ENCODE peak calls at places on chromosomes 6 and 20, in seven cellular contexts. L is NCI-H146; H is skeletal muscle cell; O is activated CD4-positive, alpha-beta T cell treated with anti-CD3 and anti-CD28 coated beads, Interleukin-2, amount 50 U/mL, for 4 hours; N is stimulated activated CD8-positive, alpha-beta memory T cell treated with anti-CD3 and anti-CD28 coated beads, Interleukin-7, amount 100 ng/mL, for 4 hours; W is A172; R is colonic mucosa. V is an unnamed sample.

GRCh38 chr6:96898241-96898851 is 655 bp upstream of the NDUFAF4 start:
- DNase-seq in L (peak; percentile 23), H (no peak), O (no peak), N (no peak), W (peak; percentile 4), R (no peak), V (peak; percentile 10)

GRCh38 chr6:155765275-155766194 is 309.9 kb upstream of the NOX3 start:
- DNase-seq in L (no peak), H (peak; percentile 31), O (no peak), N (no peak), W (peak; percentile 31), R (no peak), V (peak; percentile 59)

GRCh38 chr20:14334306-14334930 is 3.0 kb downstream of the FLRT3 start:
- DNase-seq in L (peak; percentile 91), H (peak; percentile 45), O (no peak), N (no peak), W (peak; percentile 45), R (no peak), V (no peak)

GRCh38 chr6:168035098-168035660 is 37.7 kb downstream of the KIF25 start:
- DNase-seq in L (no peak), H (peak; percentile 22), O (no peak), N (no peak), W (no peak), R (peak; percentile 35), V (no peak)

GRCh38 chr6:139982652-139983051 is 608.2 kb upstream of the CITED2 start:
- DNase-seq in L (peak; percentile 54), H (peak; percentile 82), O (no peak), N (no peak), W (no peak), R (no peak), V (peak; percentile 38)

GRCh38 chr20:63976980-63977391 is 2.5 kb downstream of the SAMD10 start:
- DNase-seq in L (no peak), H (no peak), O (no peak), N (no peak), W (no peak), R (no peak), V (no peak)

GRCh38 chr20:53567379-53567778 is 26.3 kb downstream of the ZNF217 start:
- DNase-seq in L (no peak), H (no peak), O (no peak), N (no peak), W (no peak), R (no peak), V (no peak)

GRCh38 chr6:11042750-11043551 is 1.2 kb downstream of the ELOVL2 start:
- DNase-seq in L (peak; percentile 62), H (no peak), O (no peak), N (no peak), W (peak; percentile 7), R (no peak), V (no peak)

GRCh38 chr20:35305682-35306556 is 13.7 kb upstream of the FAM83C start:
- DNase-seq in L (no peak), H (peak; percentile 99), O (peak; percentile 12), N (peak; percentile 25), W (peak; percentile 100), R (no peak), V (peak; percentile 99)

GRCh38 chr6:118774596-118774995 is 119.4 kb upstream of the ASF1A start:
- DNase-seq in L (no peak), H (peak; percentile 26), O (no peak), N (no peak), W (no peak), R (no peak), V (no peak)

GRCh38 chr6:43878823-43879495 is 108.9 kb downstream of the VEGFA start:
- DNase-seq in L (no peak), H (no peak), O (no peak), N (no peak), W (no peak), R (peak; percentile 34), V (no peak)

GRCh38 chr6:332671-333070 is 40.4 kb downstream of the DUSP22 start:
- DNase-seq in L (no peak), H (peak; percentile 85), O (no peak), N (no peak), W (no peak), R (no peak), V (no peak)

GRCh38 chr6:21342496-21342895 is 251.1 kb upstream of the SOX4 start:
- DNase-seq in L (no peak), H (no peak), O (no peak), N (no peak), W (no peak), R (no peak), V (no peak)

GRCh38 chr6:5878792-5879191 is 127.9 kb downstream of the NRN1 start:
- DNase-seq in L (no peak), H (no peak), O (no peak), N (no peak), W (no peak), R (peak; percentile 5), V (no peak)

GRCh38 chr6:41504526-41505021 is 41.6 kb upstream of the FOXP4 start:
- DNase-seq in L (peak; percentile 51), H (no peak), O (no peak), N (no peak), W (no peak), R (peak; percentile 34), V (no peak)

GRCh38 chr20:58577871-58578615 is 62.8 kb upstream of the APCDD1L start:
- DNase-seq in L (no peak), H (no peak), O (no peak), N (no peak), W (no peak), R (no peak), V (no peak)

GRCh38 chr6:160147146-160147536 is 25.5 kb downstream of the SLC22A1 start:
- DNase-seq in L (no peak), H (no peak), O (no peak), N (no peak), W (no peak), R (no peak), V (no peak)

GRCh38 chr6:93721386-93722048 is 302.2 kb upstream of the EPHA7 start:
- DNase-seq in L (peak; percentile 86), H (peak; percentile 7), O (no peak), N (no peak), W (peak; percentile 46), R (no peak), V (no peak)

GRCh38 chr6:135230702-135231468 is 49.8 kb downstream of the MYB start:
- DNase-seq in L (no peak), H (no peak), O (no peak), N (no peak), W (no peak), R (no peak), V (no peak)

GRCh38 chr20:25860531-25861150 is 164.0 kb upstream of the ZNF337 start:
- DNase-seq in L (no peak), H (no peak), O (no peak), N (no peak), W (no peak), R (no peak), V (no peak)

GRCh38 chr6:84002226-84002625 is 31.3 kb upstream of the MRAP2 start:
- DNase-seq in L (no peak), H (no peak), O (no peak), N (no peak), W (no peak), R (no peak), V (no peak)

GRCh38 chr6:29651413-29652197 is 5.3 kb upstream of the MOG start:
- DNase-seq in L (peak; percentile 44), H (no peak), O (no peak), N (no peak), W (no peak), R (no peak), V (no peak)

GRCh38 chr6:109048670-109049415 is 45.8 kb downstream of the SESN1 start:
- DNase-seq in L (no peak), H (no peak), O (no peak), N (no peak), W (no peak), R (no peak), V (no peak)

GRCh38 chr20:6058684-6059295 is 4.9 kb upstream of the LRRN4 start:
- DNase-seq in L (peak; percentile 98), H (no peak), O (no peak), N (no peak), W (no peak), R (no peak), V (no peak)

GRCh38 chr20:52484438-52484837 is 292.9 kb upstream of the ZFP64 start:
- DNase-seq in L (no peak), H (peak; percentile 14), O (no peak), N (no peak), W (peak; percentile 91), R (no peak), V (peak; percentile 82)

GRCh38 chr20:3093861-3094361 is 9.4 kb upstream of the AVP start:
- DNase-seq in L (no peak), H (no peak), O (no peak), N (no peak), W (no peak), R (no peak), V (no peak)

GRCh38 chr6:45187841-45188240 is 140.3 kb upstream of the RUNX2 start:
- DNase-seq in L (no peak), H (peak; percentile 19), O (no peak), N (no peak), W (peak; percentile 46), R (no peak), V (peak; percentile 85)

GRCh38 chr6:43107344-43108062 is 31.4 kb downstream of the PTK7 start:
- DNase-seq in L (peak; percentile 62), H (no peak), O (no peak), N (no peak), W (no peak), R (no peak), V (no peak)

GRCh38 chr20:642398-643174 is 10.4 kb downstream of the SRXN1 start:
- DNase-seq in L (peak; percentile 44), H (no peak), O (no peak), N (no peak), W (no peak), R (no peak), V (no peak)